ENCODE peak calls at places on chromosomes 11 and 22, in eight cellular contexts. I is RWPE1; N is CD14-positive monocyte; E is HFFc6; S is activated T-helper 1 cell treated with anti-CD3 and anti-CD28 coated beads, Interleukin-2, amount 50 U/mL, for 16 hours; V is activated CD4-positive, CD25-positive, alpha-beta regulatory T cell; C is ovary; J is psoas muscle. M is an unnamed sample.
A peak's percentile ranks its signal among the peaks of the same experiment; 100 is the strongest.

GRCh38 chr11:124863137-124863825 is 2.0 kb upstream of the ROBO3 start:
- DNase-seq in N (no peak), C (no peak), I (no peak), V (no peak), S (no peak), E (peak; percentile 21), J (no peak), M (peak; percentile 56)

GRCh38 chr11:61947486-61948210 is 2.5 kb upstream of the BEST1 start:
- DNase-seq in C (peak; percentile 93), N (peak; percentile 82), V (peak; percentile 30), I (peak; percentile 81), S (peak; percentile 24), J (peak; percentile 87), E (peak; percentile 84), M (peak; percentile 83)

GRCh38 chr11:43868852-43869567 is 11.6 kb upstream of the ALKBH3 start:
- DNase-seq in E (peak; percentile 64), S (peak; percentile 5), V (no peak), N (peak; percentile 64), C (no peak), I (peak; percentile 75), J (no peak), M (peak; percentile 72)

GRCh38 chr11:44333271-44334218 is 23.6 kb upstream of the ALX4 start:
- DNase-seq in C (no peak), I (no peak), S (no peak), E (no peak), V (no peak), J (no peak), N (no peak), M (peak; percentile 36)

GRCh38 chr11:43825217-43825816 is 55.3 kb upstream of the ALKBH3 start:
- DNase-seq in C (no peak), N (no peak), J (no peak), I (peak; percentile 19), E (peak; percentile 34), S (no peak), V (no peak), M (peak; percentile 65)

GRCh38 chr11:41879186-41879738 is 419.8 kb upstream of the LRRC4C start:
- DNase-seq in C (no peak), N (no peak), J (no peak), E (peak; percentile 73), S (no peak), I (no peak), V (no peak), M (no peak)

GRCh38 chr11:57804466-57804865 is 42.9 kb downstream of the CTNND1 start:
- DNase-seq in I (no peak), V (no peak), C (no peak), E (no peak), J (no peak), N (no peak), S (no peak), M (no peak)

GRCh38 chr11:76270387-76270786 is 64.1 kb upstream of the WNT11 start:
- DNase-seq in S (no peak), V (no peak), I (no peak), J (no peak), C (no peak), N (no peak), E (no peak), M (no peak)

GRCh38 chr11:19687372-19687771 is 25.3 kb upstream of the NAV2 start:
- DNase-seq in I (no peak), E (no peak), C (no peak), S (no peak), V (no peak), N (no peak), J (no peak), M (no peak)

GRCh38 chr22:30868663-30869385 is 99.8 kb downstream of the MORC2 start:
- DNase-seq in I (no peak), E (no peak), V (no peak), S (no peak), J (no peak), N (no peak), C (no peak), M (no peak)

GRCh38 chr11:68090706-68091105 is 30.5 kb downstream of the CHKA start:
- DNase-seq in J (no peak), E (no peak), S (no peak), C (no peak), V (no peak), N (peak; percentile 56), I (no peak), M (no peak)

GRCh38 chr22:19757985-19758895 is 2.3 kb upstream of the TBX1 start:
- DNase-seq in V (no peak), I (no peak), C (no peak), S (no peak), E (no peak), N (no peak), J (no peak), M (no peak)

GRCh38 chr11:117583063-117583801 is 213.8 kb downstream of the DSCAML1 start:
- DNase-seq in J (no peak), E (no peak), S (no peak), V (no peak), I (no peak), C (no peak), N (no peak), M (no peak)

GRCh38 chr11:8267280-8267679 is 3.6 kb upstream of the LMO1 start:
- DNase-seq in E (no peak), S (no peak), N (peak; percentile 42), I (no peak), C (no peak), V (no peak), J (no peak), M (no peak)

GRCh38 chr22:48486163-48486957 is 1341.3 kb downstream of the BRD1 start:
- DNase-seq in N (no peak), E (no peak), S (no peak), I (no peak), J (no peak), C (no peak), V (no peak), M (no peak)

GRCh38 chr11:119687220-119688046 is 41.6 kb downstream of the NECTIN1 start:
- DNase-seq in C (no peak), N (no peak), I (no peak), V (no peak), E (no peak), J (no peak), S (no peak), M (no peak)

GRCh38 chr11:34050967-34051348 is 573 bp upstream of the CAPRIN1 start:
- DNase-seq in V (no peak), S (no peak), J (no peak), C (no peak), E (peak; percentile 28), N (no peak), I (no peak), M (no peak)

GRCh38 chr11:33557201-33557600 is 143.4 kb downstream of the C11orf91 start:
- DNase-seq in E (peak; percentile 92), J (no peak), S (no peak), I (peak; percentile 79), V (no peak), N (no peak), C (no peak), M (peak; percentile 91)

GRCh38 chr11:122717264-122717867 is 61.8 kb downstream of the UBASH3B start:
- DNase-seq in S (no peak), V (no peak), E (no peak), C (no peak), J (no peak), I (no peak), N (peak; percentile 85), M (no peak)

GRCh38 chr11:61092280-61092766 is 10.0 kb upstream of the CD5 start:
- DNase-seq in E (no peak), C (no peak), S (peak; percentile 56), V (no peak), I (no peak), J (no peak), N (peak; percentile 69), M (no peak)

GRCh38 chr11:133219543-133219942 is 312.8 kb downstream of the OPCML start:
- DNase-seq in V (no peak), C (no peak), N (no peak), I (no peak), S (no peak), J (no peak), E (no peak), M (no peak)

GRCh38 chr11:6402561-6402981 is 12.3 kb downstream of the SMPD1 start:
- DNase-seq in E (no peak), I (no peak), V (peak; percentile 57), C (no peak), N (no peak), J (no peak), S (peak; percentile 47), M (peak; percentile 46)

GRCh38 chr22:36741204-36741793 is 34.6 kb downstream of the IFT27 start:
- DNase-seq in V (no peak), J (no peak), S (no peak), I (no peak), N (no peak), C (no peak), E (no peak), M (peak; percentile 28)

GRCh38 chr22:16717699-16718558 is 107.3 kb downstream of the XKR3 start:
- DNase-seq in I (no peak), C (no peak), J (no peak), E (no peak), N (no peak), V (no peak), S (no peak), M (no peak)

GRCh38 chr11:5620606-5621521 is 3.9 kb upstream of the TRIM34 start:
- DNase-seq in I (peak; percentile 78), E (peak; percentile 96), N (no peak), V (no peak), J (no peak), C (no peak), S (no peak), M (peak; percentile 87)

GRCh38 chr11:110356769-110357671 is 60.6 kb upstream of the RDX start:
- DNase-seq in C (no peak), S (no peak), N (no peak), I (no peak), E (peak; percentile 41), J (no peak), V (no peak), M (peak; percentile 67)

GRCh38 chr11:102589047-102589459 is 36.1 kb downstream of the MMP20 start:
- DNase-seq in I (no peak), S (no peak), N (no peak), C (no peak), E (no peak), J (no peak), V (no peak), M (no peak)

GRCh38 chr11:45710561-45710960 is 45.1 kb upstream of the CHST1 start:
- DNase-seq in J (no peak), C (no peak), V (no peak), N (no peak), S (no peak), E (no peak), I (no peak), M (no peak)

GRCh38 chr11:130383363-130384168 is 44.8 kb downstream of the ADAMTS8 start:
- DNase-seq in V (no peak), J (peak; percentile 46), C (no peak), E (peak; percentile 75), I (no peak), N (no peak), S (no peak), M (peak; percentile 81)

M was measured in ELR.